ENCODE peak calls at places on chromosomes 6 and 20, in four cellular contexts. S, C, Y and W are unnamed samples.

GRCh38 chr6:97025088-97025487 is 100.6 kb downstream of the KLHL32 start:
- DNase-seq in S (no peak), C (no peak), Y (no peak), W (no peak)

GRCh38 chr6:123519191-123519510 is 117.6 kb downstream of the TRDN start:
- DNase-seq in S (no peak), C (no peak), Y (no peak), W (peak)

GRCh38 chr20:44683263-44684046 is 31.7 kb upstream of the CCN5 start:
- DNase-seq in S (peak), C (no peak), Y (no peak), W (no peak)

GRCh38 chr20:52684176-52684575 is 288.0 kb upstream of the TSHZ2 start:
- DNase-seq in S (no peak), C (no peak), Y (no peak), W (no peak)

GRCh38 chr20:1005452-1006027 is 3.4 kb upstream of the RSPO4 start:
- DNase-seq in S (no peak), C (peak), Y (peak), W (peak)

GRCh38 chr20:49989234-49990065 is 6.7 kb downstream of the SNAI1 start:
- DNase-seq in S (no peak), C (no peak), Y (peak), W (peak)

GRCh38 chr6:161422710-161423109 is 148.8 kb upstream of the AGPAT4 start:
- DNase-seq in S (no peak), C (no peak), Y (no peak), W (no peak)

GRCh38 chr6:128807577-128807976 is 75.4 kb upstream of the LAMA2 start:
- DNase-seq in S (no peak), C (no peak), Y (peak), W (no peak)

GRCh38 chr6:9257215-9257614 is 821.9 kb upstream of the SLC35B3 start:
- DNase-seq in S (no peak), C (no peak), Y (no peak), W (no peak)

GRCh38 chr6:36029464-36029863 is 1.9 kb downstream of the MAPK14 start:
- DNase-seq in S (no peak), C (no peak), Y (peak), W (no peak)

GRCh38 chr6:169344651-169345050 is 91.0 kb upstream of the THBS2 start:
- DNase-seq in S (no peak), C (no peak), Y (no peak), W (no peak)

GRCh38 chr6:37317312-37318038 is 36.3 kb upstream of the RNF8 start:
- DNase-seq in S (no peak), C (no peak), Y (no peak), W (no peak)

GRCh38 chr20:64101731-64102621 is 5.4 kb downstream of the NPBWR2 start:
- DNase-seq in S (peak), C (peak), Y (no peak), W (no peak)

GRCh38 chr6:51479296-51479695 is 608.1 kb downstream of the PKHD1 start:
- DNase-seq in S (no peak), C (no peak), Y (no peak), W (no peak)

GRCh38 chr6:90079555-90080490 is 185.6 kb downstream of the GJA10 start:
- DNase-seq in S (no peak), C (no peak), Y (no peak), W (no peak)
- H3K4me3 ChIP-seq in S (no peak), C (no peak), Y (no peak), W (no peak)

GRCh38 chr20:3223937-3224680 is 14.8 kb downstream of the ITPA start:
- DNase-seq in S (no peak), C (no peak), Y (no peak), W (no peak)

GRCh38 chr20:3221398-3222226 is 12.3 kb downstream of the ITPA start:
- DNase-seq in S (peak), C (no peak), Y (no peak), W (no peak)

GRCh38 chr20:3226093-3226492 is 12.9 kb downstream of the SLC4A11 start:
- DNase-seq in S (no peak), C (no peak), Y (no peak), W (no peak)

GRCh38 chr20:3224681-3225421 is 14.1 kb downstream of the SLC4A11 start:
- DNase-seq in S (no peak), C (no peak), Y (no peak), W (no peak)

GRCh38 chr20:3222635-3223600 is 13.6 kb downstream of the ITPA start:
- DNase-seq in S (no peak), C (no peak), Y (no peak), W (no peak)
- H3K27ac ChIP-seq in S (no peak), C (no peak), Y (no peak), W (no peak)

GRCh38 chr6:158373209-158373608 is 60.9 kb downstream of the TULP4 start:
- DNase-seq in S (no peak), C (no peak), Y (no peak), W (no peak)
- TF ChIP-seq CTCF in S (no peak), C (no peak), Y (no peak), W (no peak)

GRCh38 chr6:143698329-143698728 is 20.6 kb downstream of the PHACTR2 start:
- DNase-seq in S (no peak), C (no peak), Y (no peak), W (no peak)

GRCh38 chr6:143697401-143697800 is 19.6 kb downstream of the PHACTR2 start:
- DNase-seq in S (no peak), C (no peak), Y (no peak), W (no peak)

GRCh38 chr6:143695106-143696059 is 17.6 kb downstream of the PHACTR2 start:
- DNase-seq in S (no peak), C (no peak), Y (no peak), W (no peak)

GRCh38 chr6:143694560-143694959 is 16.8 kb downstream of the PHACTR2 start:
- DNase-seq in S (no peak), C (no peak), Y (no peak), W (no peak)

GRCh38 chr6:143696327-143697000 is 18.7 kb downstream of the PHACTR2 start:
- DNase-seq in S (no peak), C (no peak), Y (peak), W (no peak)
- H3K4me3 ChIP-seq in S (no peak), C (no peak), Y (no peak), W (peak)

GRCh38 chr6:134692008-134692407 is 257.9 kb downstream of the ALDH8A1 start:
- DNase-seq in S (no peak), C (no peak), Y (no peak), W (no peak)

GRCh38 chr6:134689177-134689576 is 260.7 kb downstream of the ALDH8A1 start:
- DNase-seq in S (no peak), C (no peak), Y (no peak), W (no peak)

GRCh38 chr6:134691180-134691579 is 258.7 kb downstream of the ALDH8A1 start:
- DNase-seq in S (no peak), C (no peak), Y (no peak), W (no peak)

GRCh38 chr6:134686071-134686470 is 263.8 kb downstream of the ALDH8A1 start:
- DNase-seq in S (no peak), C (no peak), Y (peak), W (no peak)

GRCh38 chr6:134689676-134690447 is 260.0 kb downstream of the ALDH8A1 start:
- DNase-seq in S (peak), C (no peak), Y (no peak), W (no peak)
- H3K27ac ChIP-seq in S (no peak), C (no peak), Y (no peak), W (no peak)

GRCh38 chr6:157161912-157162311 is 161.4 kb downstream of the TMEM242 start:
- DNase-seq in S (no peak), C (no peak), Y (no peak), W (no peak)

GRCh38 chr6:157157228-157157627 is 166.1 kb downstream of the TMEM242 start:
- DNase-seq in S (no peak), C (no peak), Y (no peak), W (no peak)

GRCh38 chr6:157158456-157158855 is 164.9 kb downstream of the TMEM242 start:
- DNase-seq in S (no peak), C (no peak), Y (no peak), W (no peak)

GRCh38 chr6:157159339-157159738 is 164.0 kb downstream of the TMEM242 start:
- DNase-seq in S (no peak), C (no peak), Y (no peak), W (no peak)

DNA sequence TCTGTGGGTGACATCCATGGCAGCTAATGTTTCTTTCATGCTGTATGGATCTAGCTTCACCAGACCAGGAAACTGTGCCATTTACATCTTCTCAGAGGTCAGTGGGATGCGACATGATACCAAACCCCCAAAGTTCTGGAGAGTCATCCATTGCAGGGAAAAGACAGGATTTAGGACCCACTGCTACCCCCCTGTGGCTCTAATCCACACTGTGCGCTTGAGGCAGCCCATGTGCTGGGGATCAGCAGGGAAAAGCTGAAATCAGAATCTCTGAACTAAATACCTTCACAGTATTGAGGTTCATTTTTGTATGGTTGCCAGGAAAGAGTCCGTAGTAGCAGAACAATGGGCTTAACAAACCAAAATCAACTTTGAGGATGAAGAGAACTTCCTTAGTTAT is 164.4 kb downstream of the TMEM242 start:
- DNase-seq in S (no peak), C (no peak), Y (no peak), W (no peak)
- TF ChIP-seq CTCF in S (no peak), C (no peak), Y (no peak), W (no peak)

DNA sequence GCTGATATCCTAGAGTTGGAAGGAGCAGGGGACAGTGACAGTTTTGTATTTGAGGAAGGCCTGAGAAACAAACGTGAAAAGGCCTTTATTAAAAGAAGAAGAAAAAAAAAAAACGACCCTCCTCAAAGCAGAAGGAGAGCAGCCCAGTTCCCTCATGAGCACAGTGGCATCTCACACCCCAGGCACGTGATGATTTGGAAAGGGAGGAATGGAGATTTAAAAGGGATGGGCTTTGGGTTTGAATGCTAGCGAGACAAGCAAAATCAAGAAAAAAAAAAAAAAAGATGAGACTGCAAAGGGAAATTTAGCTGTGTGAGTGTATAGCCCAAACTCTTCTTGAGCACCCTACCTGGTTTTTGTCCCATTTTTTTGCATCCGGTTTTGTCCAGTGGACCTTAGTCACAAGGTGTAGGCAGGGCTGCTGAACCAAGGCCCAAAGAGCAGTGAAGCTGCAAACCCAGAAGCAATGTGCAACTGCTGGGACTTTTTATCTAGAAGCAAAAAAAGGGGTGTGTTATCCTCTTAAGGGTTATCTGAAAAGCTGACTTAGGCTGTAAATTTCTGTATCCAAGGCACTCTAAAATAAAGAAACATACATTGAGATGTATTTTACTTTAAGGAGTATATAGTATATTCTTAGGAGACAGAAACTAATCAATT is 54.5 kb upstream of the RREB1 start:
- DNase-seq in S (no peak), C (no peak), Y (no peak), W (no peak)
- H3K4me3 ChIP-seq in S (no peak), C (no peak), Y (no peak), W (no peak)

DNA sequence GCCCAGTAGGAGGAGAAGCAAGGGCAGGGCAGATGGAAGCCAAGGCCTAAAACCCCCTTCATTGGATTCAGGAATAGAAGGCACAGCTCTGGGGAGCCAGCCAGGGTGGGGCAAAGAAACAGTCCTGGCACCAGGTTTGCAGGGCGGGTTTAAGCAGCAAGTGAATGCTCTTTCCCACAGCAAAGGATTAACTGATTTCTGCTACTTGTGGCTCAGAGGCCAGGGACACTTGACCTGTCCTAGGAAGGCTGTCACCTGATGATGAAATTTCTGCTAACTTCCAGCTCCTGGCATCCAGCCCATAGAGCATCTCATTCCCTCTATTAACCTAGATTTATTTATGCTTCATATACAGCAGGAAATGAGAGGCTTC is 40.8 kb upstream of the CST5 start:
- DNase-seq in S (no peak), C (no peak), Y (no peak), W (no peak)
- H3K27ac ChIP-seq in S (no peak), C (peak), Y (no peak), W (no peak)

GRCh38 chr6:127608554-127609270 is 31.7 kb downstream of the C6orf58 start:
- DNase-seq in S (no peak), C (no peak), Y (no peak), W (no peak)

DNA sequence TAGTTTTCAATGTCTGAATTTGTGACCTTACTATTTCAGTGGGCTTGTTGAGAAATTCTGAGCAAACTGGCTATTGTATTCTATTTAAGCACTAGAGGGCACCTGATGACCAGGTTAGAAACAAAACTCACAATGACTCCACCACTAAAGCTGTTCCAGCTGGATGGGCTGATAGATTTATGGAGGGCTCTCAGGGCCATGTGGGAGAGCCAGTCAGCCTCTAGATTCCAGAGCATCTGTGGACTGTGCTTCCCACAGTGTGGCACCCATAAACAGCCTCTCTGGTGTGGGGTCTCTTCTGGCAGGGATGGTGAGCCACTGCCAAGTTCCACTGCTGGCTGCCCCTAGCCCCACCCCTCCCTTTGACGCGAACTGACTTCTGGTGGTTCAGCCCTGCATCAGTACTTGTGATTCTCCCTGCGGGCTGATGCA is 29.2 kb downstream of the C6orf58 start:
- DNase-seq in S (no peak), C (no peak), Y (peak), W (no peak)
- TF ChIP-seq CTCF in S (no peak), C (no peak), Y (no peak), W (no peak)

GRCh38 chr20:15555913-15556312 is 1017.3 kb downstream of the KIF16B start:
- DNase-seq in S (no peak), C (no peak), Y (no peak), W (no peak)
- H3K4me3 ChIP-seq in S (no peak), C (no peak), Y (no peak), W (no peak)